ENCODE peak calls at places on chromosomes 1 and 21, in four cellular contexts. G, F, D and B are unnamed samples.

GRCh38 chr1:14897997-14898645 is 255.4 kb upstream of the TMEM51 start:
- DNase-seq in G (no peak), F (no peak), D (no peak), B (no peak)

GRCh38 chr1:183034682-183035081 is 11.5 kb downstream of the LAMC1 start:
- DNase-seq in G (no peak), F (no peak), D (no peak), B (no peak)

GRCh38 chr1:155071701-155072100 is 6.9 kb upstream of the EFNA3 start:
- DNase-seq in G (no peak), F (peak; percentile 93), D (no peak), B (no peak)

GRCh38 chr21:36968414-36968813 is 1.9 kb upstream of the HLCS start:
- DNase-seq in G (no peak), F (no peak), D (no peak), B (no peak)

GRCh38 chr21:17738171-17738953 is 80.8 kb downstream of the C21orf91 start:
- DNase-seq in G (no peak), F (no peak), D (no peak), B (no peak)

GRCh38 chr1:163399976-163400375 is 78.2 kb downstream of the NUF2 start:
- DNase-seq in G (no peak), F (peak; percentile 58), D (no peak), B (no peak)

GRCh38 chr1:180271640-180272255 is 41.7 kb downstream of the LHX4 start:
- DNase-seq in G (no peak), F (no peak), D (no peak), B (no peak)

GRCh38 chr21:39451332-39452206 is at the start of gene SH3BGR:
- DNase-seq in G (no peak), F (peak; percentile 70), D (peak; percentile 90), B (no peak)

GRCh38 chr1:94539496-94539895 is 2.1 kb downstream of the F3 start:
- DNase-seq in G (no peak), F (no peak), D (no peak), B (no peak)

GRCh38 chr1:38418195-38419030 is 371.8 kb upstream of the POU3F1 start:
- DNase-seq in G (no peak), F (no peak), D (peak; percentile 73), B (no peak)

GRCh38 chr1:35544976-35545375 is 12.2 kb downstream of the KIAA0319L start:
- DNase-seq in G (peak; percentile 19), F (peak; percentile 66), D (peak; percentile 87), B (peak; percentile 85)

GRCh38 chr1:150282558-150282958 is 204 bp downstream of the CIART start:
- DNase-seq in G (no peak), F (no peak), D (no peak), B (no peak)

GRCh38 chr1:87030740-87031400 is 116.4 kb downstream of the HS2ST1 start:
- DNase-seq in G (no peak), F (no peak), D (no peak), B (no peak)

GRCh38 chr1:211332839-211333238 is 6.2 kb downstream of the TRAF5 start:
- DNase-seq in G (no peak), F (no peak), D (no peak), B (no peak)

DNA sequence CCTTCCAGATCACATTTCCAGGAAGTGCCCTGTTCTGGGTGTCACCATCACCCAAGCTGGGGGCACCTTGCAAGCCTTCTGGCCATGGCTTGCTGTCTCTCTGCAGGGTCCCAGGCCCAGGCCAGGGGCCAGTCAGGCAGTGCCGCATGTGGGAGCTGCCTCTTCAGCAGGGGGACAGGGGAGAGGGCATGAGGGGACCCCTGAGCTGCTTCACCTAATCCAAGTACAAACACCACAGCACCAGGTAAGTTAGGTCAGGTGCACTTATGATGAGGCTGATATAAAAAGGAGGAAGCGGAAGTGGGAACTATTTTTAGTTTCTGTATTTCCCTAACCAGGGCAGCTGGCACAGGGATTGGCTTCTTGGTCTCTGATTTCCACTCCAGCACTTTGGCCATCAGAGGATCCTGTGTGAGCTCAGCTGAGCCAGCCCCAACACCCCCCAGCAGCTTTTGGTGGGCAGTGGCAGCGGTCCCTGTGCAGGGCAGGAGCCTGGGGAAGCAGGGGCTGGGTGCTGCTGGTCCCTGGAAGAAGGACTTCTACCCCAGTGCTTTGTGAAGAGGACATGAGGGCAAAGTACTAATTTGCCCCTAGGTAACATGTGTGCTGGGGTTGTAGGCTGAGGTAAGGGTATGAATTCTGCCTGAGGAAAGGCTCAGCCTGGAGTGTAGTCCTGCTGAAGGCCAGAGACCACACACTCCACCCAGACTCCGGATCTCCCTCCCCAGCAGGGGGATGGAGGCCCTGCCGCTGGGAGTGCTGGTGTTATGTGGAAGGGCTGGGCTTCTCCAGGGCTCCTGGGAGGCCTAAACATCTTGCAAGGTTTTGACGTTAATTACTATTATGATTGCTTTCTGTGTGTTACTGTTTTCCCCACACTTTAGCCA is 3.3 kb upstream of the PCBP3 start:
- DNase-seq in G (no peak), F (no peak), D (no peak), B (no peak)
- TF ChIP-seq NR3C1 in G (no peak), F (no peak), D (no peak), B (no peak)

GRCh38 chr1:246214708-246215504 is 292.2 kb downstream of the SMYD3 start:
- DNase-seq in G (no peak), F (no peak), D (peak; percentile 96), B (no peak)
- TF ChIP-seq NR3C1 in G (no peak), F (no peak), D (no peak), B (no peak)

GRCh38 chr1:11501491-11501897 is 22.5 kb downstream of the DISP3 start:
- DNase-seq in G (no peak), F (peak; percentile 52), D (no peak), B (no peak)

GRCh38 chr1:11500881-11501280 is 21.9 kb downstream of the DISP3 start:
- DNase-seq in G (no peak), F (peak; percentile 5), D (no peak), B (no peak)

GRCh38 chr1:11502516-11502915 is 23.6 kb downstream of the DISP3 start:
- DNase-seq in G (no peak), F (peak; percentile 5), D (no peak), B (no peak)

GRCh38 chr1:11499825-11500331 is 20.9 kb downstream of the DISP3 start:
- DNase-seq in G (no peak), F (peak; percentile 27), D (no peak), B (no peak)

DNA sequence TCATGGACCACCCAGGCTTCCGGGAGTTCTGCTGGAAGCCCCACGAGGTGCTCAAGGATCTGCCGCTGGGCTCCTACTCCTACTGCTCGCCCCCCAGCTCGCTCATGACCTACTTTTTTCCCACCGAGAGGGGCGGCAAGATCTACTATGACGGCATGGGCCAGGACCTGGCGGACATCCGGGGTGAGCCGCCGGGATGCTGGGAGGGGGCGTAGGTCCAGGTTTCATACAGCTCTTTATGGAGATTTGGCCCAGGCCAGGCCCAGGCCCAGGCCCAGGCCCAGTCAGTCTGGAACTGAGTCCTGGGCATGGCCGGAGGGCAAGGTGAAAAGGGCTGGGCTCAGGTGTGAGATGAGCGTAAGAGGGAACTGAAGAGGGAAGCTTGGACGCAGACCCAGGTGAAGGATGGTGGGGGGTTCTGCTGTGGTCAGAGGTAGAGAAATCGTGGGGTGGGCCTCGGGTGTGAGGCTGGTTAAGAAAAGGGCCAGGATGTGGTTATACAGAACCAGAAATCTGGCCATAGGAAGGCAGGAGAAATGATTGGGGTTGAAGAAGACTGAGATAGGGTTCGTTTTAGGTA is 23.0 kb downstream of the DISP3 start:
- DNase-seq in G (no peak), F (no peak), D (no peak), B (no peak)
- TF ChIP-seq NR3C1 in G (no peak), F (no peak), D (no peak), B (no peak)

DNA sequence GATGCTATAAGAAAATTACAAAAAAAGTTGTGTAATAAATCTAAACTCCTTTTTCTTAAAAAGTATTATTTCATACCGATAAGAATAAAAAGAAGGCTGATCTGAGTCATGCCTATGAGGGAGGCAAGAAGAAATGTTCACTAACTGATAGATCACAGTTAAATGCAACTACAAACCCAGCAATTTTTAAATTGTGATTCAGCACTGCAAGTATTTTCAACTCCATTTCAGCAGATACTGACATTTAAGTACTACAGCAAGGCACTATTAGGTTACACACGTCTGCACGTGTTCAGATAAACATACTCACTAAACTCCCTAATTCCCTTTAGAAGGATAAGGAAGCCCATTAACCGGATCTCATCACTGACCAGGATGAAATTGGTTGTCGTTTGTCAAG is 213.3 kb upstream of the ZRANB2 start:
- DNase-seq in G (no peak), F (no peak), D (no peak), B (no peak)
- TF ChIP-seq NR3C1 in G (no peak), F (no peak), D (no peak), B (no peak)

GRCh38 chr1:228514421-228514820 is 27.2 kb downstream of the RNF187 start:
- DNase-seq in G (no peak), F (no peak), D (peak; percentile 73), B (no peak)

GRCh38 chr1:228513244-228513900 is 26.2 kb downstream of the RNF187 start:
- DNase-seq in G (no peak), F (no peak), D (peak; percentile 99), B (no peak)

GRCh38 chr1:228512852-228513243 is 25.7 kb downstream of the RNF187 start:
- DNase-seq in G (no peak), F (no peak), D (no peak), B (no peak)

GRCh38 chr1:228517655-228518054 is 30.5 kb downstream of the RNF187 start:
- DNase-seq in G (no peak), F (no peak), D (no peak), B (no peak)

DNA sequence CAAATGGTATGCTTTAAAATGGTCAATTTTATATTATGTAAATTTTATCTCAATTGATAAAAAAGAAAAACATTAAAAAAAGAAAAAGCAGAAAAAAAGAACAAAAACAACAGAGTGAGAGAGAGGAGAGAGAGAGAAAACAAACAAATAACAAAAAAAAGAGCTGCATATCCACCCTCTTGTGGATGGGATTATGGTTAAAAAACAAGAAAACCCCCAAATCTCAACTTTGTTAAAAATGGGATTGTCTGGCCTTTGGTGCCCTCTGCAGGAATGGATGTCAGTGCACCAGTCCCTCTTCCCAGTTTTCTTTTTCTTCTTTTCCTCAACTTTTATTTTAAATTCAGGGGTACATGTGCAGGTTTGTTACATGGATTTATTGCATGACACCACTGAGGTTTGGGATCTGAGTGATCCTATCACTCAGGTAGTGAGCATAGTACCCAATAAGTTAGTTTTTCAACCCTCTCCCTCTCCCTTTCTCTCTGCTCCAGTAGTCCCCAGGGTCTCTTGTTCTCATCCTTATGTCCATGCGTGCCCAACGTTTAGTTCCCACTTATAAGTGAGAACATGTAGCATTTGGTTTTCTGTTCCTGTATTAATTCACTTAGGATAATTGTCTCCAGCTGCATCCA is 28.1 kb downstream of the RNF187 start:
- DNase-seq in G (peak; percentile 60), F (no peak), D (peak; percentile 78), B (peak; percentile 17)
- TF ChIP-seq NR3C1 in G (no peak), F (no peak), D (no peak), B (no peak)

GRCh38 chr1:41623736-41624135 is 139.3 kb upstream of the EDN2 start:
- DNase-seq in G (no peak), F (no peak), D (no peak), B (no peak)

GRCh38 chr1:41627491-41628280 is 143.2 kb upstream of the EDN2 start:
- DNase-seq in G (no peak), F (no peak), D (no peak), B (no peak)

GRCh38 chr1:41629136-41629535 is 144.7 kb upstream of the EDN2 start:
- DNase-seq in G (no peak), F (no peak), D (no peak), B (no peak)

GRCh38 chr1:41626616-41627375 is 142.3 kb upstream of the EDN2 start:
- DNase-seq in G (no peak), F (no peak), D (no peak), B (no peak)

GRCh38 chr1:41626146-41626545 is 141.7 kb upstream of the EDN2 start:
- DNase-seq in G (no peak), F (no peak), D (no peak), B (no peak)
- TF ChIP-seq NR3C1 in G (no peak), F (no peak), D (no peak), B (no peak)